ENCODE peak calls at places on chromosomes 11 and 22, in eight cellular contexts. R, Q, G, W, O, Z, F and P are unnamed samples.

GRCh38 chr22:25475554-25476022 is 88.9 kb upstream of the GRK3 start:
- DNase-seq in G (no peak), Z (no peak), O (no peak), F (peak), Q (no peak), R (no peak), W (no peak), P (no peak)

GRCh38 chr11:110126936-110127335 is 33.7 kb downstream of the ZC3H12C start:
- DNase-seq in Z (no peak), O (no peak), F (peak), R (no peak), Q (no peak), G (no peak), W (no peak), P (no peak)

GRCh38 chr11:55970935-55971334 is 1.2 kb upstream of the OR10AG1 start:
- DNase-seq in G (no peak), F (no peak), R (no peak), O (no peak), Q (no peak), Z (no peak), W (no peak), P (no peak)

GRCh38 chr22:49909476-49910205 is 8.6 kb downstream of the ALG12 start:
- DNase-seq in W (no peak), Q (peak), Z (no peak), G (peak), R (no peak), F (no peak), O (no peak), P (no peak)

GRCh38 chr22:44422742-44423370 is 75.2 kb downstream of the RTL6 start:
- DNase-seq in Q (no peak), G (no peak), Z (no peak), R (no peak), F (peak), O (no peak), W (no peak), P (no peak)

GRCh38 chr11:113881856-113882255 is 6.5 kb upstream of the USP28 start:
- DNase-seq in W (no peak), G (no peak), O (no peak), Q (no peak), Z (no peak), F (no peak), R (no peak), P (peak)

GRCh38 chr22:38700271-38700788 is 413 bp downstream of the JOSD1 start:
- DNase-seq in G (peak), O (no peak), R (peak), F (peak), W (peak), Q (peak), Z (no peak), P (peak)

GRCh38 chr11:128596245-128596644 is 8.9 kb upstream of the ETS1 start:
- DNase-seq in R (no peak), F (no peak), O (no peak), Q (no peak), G (no peak), W (no peak), Z (no peak), P (no peak)

GRCh38 chr11:79708319-79708928 is 267.6 kb upstream of the TENM4 start:
- DNase-seq in G (no peak), Q (no peak), Z (no peak), W (no peak), R (peak), F (peak), O (peak), P (peak)

GRCh38 chr11:1749787-1750351 is 526 bp downstream of the IFITM10 start:
- DNase-seq in O (no peak), G (no peak), F (no peak), Q (peak), R (peak), W (no peak), Z (no peak), P (peak)

GRCh38 chr11:17145972-17146371 is 61.8 kb downstream of the PIK3C2A start:
- DNase-seq in G (no peak), O (peak), Z (no peak), Q (no peak), W (no peak), F (no peak), R (no peak), P (no peak)

GRCh38 chr11:130323452-130324448 is 9.0 kb upstream of the ZBTB44 start:
- DNase-seq in Q (no peak), G (no peak), R (no peak), F (no peak), W (no peak), Z (no peak), O (no peak), P (no peak)

GRCh38 chr22:49412236-49412635 is 415.4 kb downstream of the BRD1 start:
- DNase-seq in F (no peak), O (no peak), R (no peak), Q (no peak), Z (no peak), W (no peak), G (no peak), P (no peak)

GRCh38 chr11:71286701-71287643 is 34.6 kb upstream of the SHANK2 start:
- DNase-seq in Z (no peak), O (no peak), R (peak), F (no peak), Q (no peak), W (no peak), G (peak), P (peak)

GRCh38 chr22:18060646-18061620 is 16.9 kb upstream of the PEX26 start:
- DNase-seq in W (no peak), O (no peak), F (peak), G (no peak), Z (no peak), R (peak), Q (no peak), P (peak)

GRCh38 chr11:115173136-115173535 is 331.1 kb downstream of the CADM1 start:
- DNase-seq in O (no peak), R (no peak), W (no peak), Z (no peak), F (no peak), G (no peak), Q (no peak), P (no peak)

GRCh38 chr11:121582296-121582695 is 129.5 kb upstream of the SORL1-AS1 start:
- DNase-seq in O (no peak), Q (no peak), R (no peak), G (no peak), W (no peak), Z (no peak), F (no peak), P (no peak)

GRCh38 chr11:118763038-118763437 is 27.9 kb downstream of the DDX6 start:
- DNase-seq in F (no peak), Q (no peak), O (no peak), Z (no peak), G (no peak), R (no peak), W (no peak), P (no peak)

GRCh38 chr22:44116755-44117684 is 63.7 kb upstream of the PARVG start:
- DNase-seq in R (no peak), G (no peak), Z (no peak), F (no peak), Q (peak), O (no peak), W (peak), P (no peak)

GRCh38 chr22:40051322-40051721 is 56.6 kb downstream of the FAM83F start:
- DNase-seq in W (no peak), O (peak), R (no peak), Q (no peak), G (no peak), Z (no peak), F (no peak), P (no peak)

GRCh38 chr11:75056806-75057205 is 39.9 kb downstream of the OR2AT4 start:
- DNase-seq in Z (no peak), F (no peak), W (no peak), Q (no peak), O (no peak), R (no peak), G (no peak), P (no peak)

GRCh38 chr11:2884424-2884815 is 1.2 kb downstream of the CDKN1C start:
- DNase-seq in O (peak), Z (no peak), R (peak), F (no peak), Q (peak), G (peak), W (peak), P (no peak)

GRCh38 chr11:75547617-75548054 is 14.4 kb upstream of the SERPINH1 start:
- DNase-seq in W (peak), G (peak), O (peak), R (peak), Q (peak), F (peak), Z (no peak), P (peak)

GRCh38 chr11:63919267-63920125 is 2.5 kb upstream of the RCOR2 start:
- DNase-seq in R (peak), G (peak), O (no peak), Z (no peak), Q (peak), F (peak), W (peak), P (no peak)

GRCh38 chr22:29369460-29369859 is 18.9 kb downstream of the AP1B1 start:
- DNase-seq in Q (peak), W (peak), R (peak), Z (no peak), F (peak), G (no peak), O (no peak), P (no peak)

GRCh38 chr11:104093426-104094280 is 57.2 kb downstream of the DDI1 start:
- DNase-seq in W (no peak), Z (no peak), O (no peak), G (no peak), Q (no peak), R (no peak), F (no peak), P (no peak)

GRCh38 chr11:75445315-75445953 is 12.4 kb upstream of the KLHL35 start:
- DNase-seq in R (peak), W (peak), F (peak), O (peak), G (peak), Q (peak), Z (peak), P (peak)

GRCh38 chr11:85663080-85663729 is 1.7 kb downstream of the CREBZF start:
- DNase-seq in F (no peak), Z (no peak), W (no peak), R (no peak), G (no peak), O (peak), Q (no peak), P (no peak)

GRCh38 chr22:19961201-19961580 is 19.6 kb upstream of the TXNRD2 start:
- DNase-seq in Z (no peak), Q (no peak), W (no peak), G (peak), F (no peak), R (no peak), O (no peak), P (no peak)

GRCh38 chr11:111162306-111162705 is 83.2 kb upstream of the POU2AF2 start:
- DNase-seq in R (no peak), G (no peak), W (no peak), Q (no peak), F (peak), Z (no peak), O (no peak), P (no peak)

GRCh38 chr11:65654375-65655349 is 8.1 kb downstream of the RELA start:
- DNase-seq in Q (peak), G (peak), O (no peak), Z (no peak), F (no peak), W (no peak), R (peak), P (no peak)

GRCh38 chr11:72375241-72375640 is 59.1 kb downstream of the CLPB start:
- DNase-seq in W (no peak), Q (no peak), R (no peak), Z (no peak), O (no peak), G (no peak), F (no peak), P (no peak)

GRCh38 chr11:117914398-117914761 is 14.8 kb downstream of the TMPRSS13 start:
- DNase-seq in Z (no peak), O (no peak), R (no peak), G (no peak), Q (no peak), F (no peak), W (no peak), P (no peak)

GRCh38 chr11:61173456-61173855 is 12.2 kb upstream of the VPS37C start:
- DNase-seq in O (peak), Z (no peak), W (no peak), Q (no peak), G (no peak), F (no peak), R (no peak), P (no peak)

GRCh38 chr22:44428941-44429615 is 69.0 kb downstream of the RTL6 start:
- DNase-seq in Q (no peak), R (no peak), F (no peak), G (no peak), Z (no peak), O (no peak), W (no peak), P (no peak)

DNA sequence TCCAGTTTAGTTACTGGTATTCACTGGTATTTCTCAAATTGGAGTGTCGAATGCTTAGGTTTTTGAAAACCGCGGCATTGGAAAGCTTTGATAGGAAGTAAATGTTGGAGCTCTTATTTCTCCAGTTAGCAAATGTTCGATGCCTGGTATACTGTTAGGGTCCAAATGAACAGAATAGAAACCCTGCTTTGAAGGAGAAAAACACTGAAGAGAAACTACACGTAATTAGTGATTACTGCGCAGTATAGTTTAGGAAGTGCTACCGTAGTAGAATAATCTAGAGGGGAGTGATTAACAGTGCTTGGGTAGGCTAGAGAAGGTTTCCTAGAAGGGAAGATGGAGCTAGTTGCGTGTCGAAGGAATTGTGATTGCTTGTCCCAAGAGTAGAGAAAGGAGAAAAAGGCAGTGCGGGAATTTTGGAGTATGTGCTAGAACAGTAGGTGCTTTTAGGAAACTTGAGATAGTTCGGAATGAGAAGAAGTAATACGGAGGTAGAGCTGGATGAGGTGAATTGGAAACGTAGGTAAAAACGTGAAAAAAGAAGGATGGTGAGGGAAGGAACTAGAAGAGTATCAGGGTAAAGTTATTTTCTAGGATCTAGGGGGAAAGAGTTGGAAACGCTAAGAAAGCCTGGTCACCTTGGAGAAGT is 1.2 kb downstream of the CEP57 start:
- DNase-seq in F (no peak), Q (no peak), Z (no peak), G (no peak), O (peak), W (no peak), R (no peak), P (no peak)
- H3K27ac ChIP-seq in F (no peak), Q (peak), Z (no peak), G (peak), O (peak), W (peak), R (peak), P (peak)

GRCh38 chr11:38683484-38683883 is 2085.4 kb upstream of the RAG2 start:
- DNase-seq in R (no peak), O (no peak), F (no peak), W (no peak), G (no peak), Q (no peak), Z (no peak), P (no peak)

GRCh38 chr11:38680746-38681145 is 2082.7 kb upstream of the RAG2 start:
- DNase-seq in O (no peak), G (no peak), W (no peak), F (no peak), R (no peak), Z (no peak), Q (no peak), P (peak)

GRCh38 chr11:38680166-38680565 is 2082.1 kb upstream of the RAG2 start:
- DNase-seq in O (no peak), Q (no peak), Z (no peak), G (no peak), R (no peak), W (no peak), F (no peak), P (no peak)
- H3K27ac ChIP-seq in O (no peak), Q (no peak), Z (no peak), G (no peak), R (no peak), W (no peak), F (no peak), P (no peak)

DNA sequence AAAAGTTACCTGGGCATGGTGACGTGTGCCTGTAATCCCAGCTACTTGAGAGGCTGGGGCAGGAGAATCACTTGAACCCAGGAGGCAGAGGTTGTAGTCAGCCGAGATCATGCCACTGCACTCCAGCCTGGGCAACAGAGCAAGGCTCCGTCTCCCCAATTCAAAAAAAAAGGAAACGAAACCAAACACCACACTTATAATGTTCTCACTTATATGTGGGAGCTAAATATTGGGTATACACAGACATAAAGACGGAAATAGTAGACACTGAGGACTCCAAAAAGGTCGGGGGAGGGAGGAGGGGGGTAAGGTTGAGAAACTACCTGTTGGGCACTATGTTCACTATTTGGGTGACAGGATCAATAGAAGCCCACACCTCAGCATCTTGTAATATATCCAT is 94.3 kb downstream of the GAB2 start:
- DNase-seq in F (no peak), R (no peak), Z (no peak), G (no peak), W (no peak), Q (no peak), O (no peak), P (no peak)
- H3K27ac ChIP-seq in F (no peak), R (no peak), Z (no peak), G (no peak), W (no peak), Q (no peak), O (no peak), P (no peak)

GRCh38 chr11:131583823-131584222 is 213.4 kb downstream of the NTM start:
- DNase-seq in Z (no peak), O (no peak), R (no peak), G (no peak), Q (no peak), W (no peak), F (no peak), P (no peak)
- H3K27ac ChIP-seq in Z (no peak), O (no peak), R (no peak), G (no peak), Q (no peak), W (no peak), F (no peak), P (no peak)

GRCh38 chr22:46581580-46582244 is 38.5 kb upstream of the GRAMD4 start:
- DNase-seq in F (no peak), Q (peak), R (peak), G (peak), W (peak), O (no peak), Z (no peak), P (no peak)

GRCh38 chr22:46582281-46582811 is 37.8 kb upstream of the GRAMD4 start:
- DNase-seq in F (no peak), Q (peak), Z (no peak), R (peak), O (no peak), W (peak), G (peak), P (no peak)

GRCh38 chr22:46584081-46584903 is 35.9 kb upstream of the GRAMD4 start:
- DNase-seq in R (no peak), G (peak), Z (no peak), F (peak), O (no peak), W (peak), Q (peak), P (no peak)

GRCh38 chr22:46585340-46586122 is 34.7 kb upstream of the GRAMD4 start:
- DNase-seq in F (no peak), Q (peak), Z (no peak), O (no peak), R (no peak), G (peak), W (no peak), P (no peak)

GRCh38 chr22:46583571-46583970 is 36.6 kb upstream of the GRAMD4 start:
- DNase-seq in G (peak), O (no peak), F (no peak), W (peak), R (peak), Z (no peak), Q (peak), P (no peak)
- H3K27ac ChIP-seq in G (no peak), O (no peak), F (no peak), W (peak), R (peak), Z (no peak), Q (no peak), P (no peak)

GRCh38 chr11:688681-689080 is 6.3 kb downstream of the DEAF1 start:
- DNase-seq in O (no peak), G (no peak), Q (no peak), F (no peak), Z (no peak), R (no peak), W (no peak), P (no peak)
- H3K27ac ChIP-seq in O (no peak), G (no peak), Q (no peak), F (no peak), Z (no peak), R (no peak), W (no peak), P (peak)

GRCh38 chr11:126129681-126130671 is 67.3 kb upstream of the CDON start:
- DNase-seq in O (no peak), G (no peak), W (no peak), Q (no peak), Z (no peak), F (no peak), R (no peak), P (no peak)
- H3K27ac ChIP-seq in O (no peak), G (no peak), W (no peak), Q (no peak), Z (no peak), F (no peak), R (no peak), P (no peak)

DNA sequence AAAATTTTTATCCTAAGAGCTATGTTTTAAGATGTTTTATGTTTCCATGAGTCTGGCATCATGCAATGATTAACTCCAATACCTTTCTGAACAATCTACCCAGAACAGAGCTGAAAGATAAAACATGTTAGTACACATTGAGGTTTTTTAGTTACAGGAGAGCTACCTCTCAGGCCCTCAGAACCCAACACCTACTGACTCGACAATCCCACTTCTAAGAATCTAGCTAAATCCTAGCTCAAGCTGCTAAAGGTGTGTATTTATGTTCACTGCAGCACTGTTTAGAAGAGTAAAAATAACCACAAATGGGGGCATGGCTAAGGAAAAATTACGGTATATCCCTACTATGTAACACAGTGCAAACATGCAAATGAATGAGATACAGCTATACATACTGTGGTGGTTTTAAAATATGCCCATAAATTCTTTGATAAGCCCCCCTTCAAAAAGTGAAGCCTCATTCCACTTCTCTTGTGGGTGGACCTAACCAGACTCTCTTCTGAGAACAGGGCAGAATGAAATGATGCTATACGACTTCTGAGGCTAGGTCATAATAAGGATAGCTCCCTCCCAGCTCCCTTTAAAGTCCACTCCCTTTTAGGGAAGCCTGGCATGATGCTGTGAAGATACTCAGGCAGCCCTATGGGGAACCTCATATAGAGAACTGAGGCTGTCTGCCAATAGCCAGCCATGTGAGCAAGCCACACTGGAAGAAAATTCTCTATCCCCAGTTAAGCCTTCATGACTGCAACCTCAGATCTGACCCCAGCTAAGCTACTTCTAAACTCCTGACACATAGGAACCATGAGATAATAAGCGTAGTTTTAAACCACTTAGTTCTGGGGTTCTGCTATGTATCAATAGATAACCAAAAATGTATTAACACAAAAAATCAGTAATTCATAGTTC is 29.5 kb downstream of the TMEM123 start:
- DNase-seq in R (no peak), G (no peak), O (no peak), Q (no peak), W (no peak), Z (no peak), F (no peak), P (no peak)
- H3K27ac ChIP-seq in R (no peak), G (no peak), O (no peak), Q (no peak), W (no peak), Z (peak), F (no peak), P (no peak)